ENCODE peak calls at places on chromosomes 16 and 17, in six cellular contexts. C, B, K, N, F and G are unnamed samples. For H3K4me1, the result is how much of the 10 kb centered on the place peaks cover.

GRCh38 chr17:82458130-82458884 is at the start of gene NARF:
- DNase-seq in C (peak), N (peak), B (peak), K (peak), F (peak), G (peak)

GRCh38 chr16:87435399-87436224 is 43.5 kb downstream of the MAP1LC3B start:
- DNase-seq in K (no peak), N (no peak), F (no peak), B (peak), C (no peak), G (no peak)

GRCh38 chr17:36938566-36939058 is 1.3 kb downstream of the LHX1 start:
- DNase-seq in N (no peak), F (no peak), B (no peak), C (no peak), K (no peak), G (no peak)

GRCh38 chr16:56303066-56303705 is 111.9 kb downstream of the GNAO1 start:
- DNase-seq in K (no peak), F (no peak), B (no peak), C (no peak), N (no peak), G (no peak)

GRCh38 chr16:3538222-3538621 is 37.4 kb downstream of the CLUAP1 start:
- DNase-seq in K (no peak), C (no peak), F (no peak), B (no peak), N (no peak), G (no peak)

GRCh38 chr16:17392857-17393421 is 77.8 kb downstream of the XYLT1 start:
- DNase-seq in B (no peak), C (no peak), F (no peak), K (no peak), N (no peak), G (no peak)

GRCh38 chr17:79034931-79035485 is 11.0 kb downstream of the C1QTNF1 start:
- DNase-seq in F (peak), C (no peak), B (peak), K (no peak), N (no peak), G (no peak)

GRCh38 chr16:16151315-16151714 is 72.0 kb downstream of the ABCC6 start:
- DNase-seq in K (no peak), F (no peak), C (no peak), B (no peak), N (no peak), G (no peak)

GRCh38 chr17:63837962-63838585 is 4.4 kb downstream of the SMARCD2 start:
- DNase-seq in K (no peak), F (no peak), C (no peak), N (no peak), B (peak), G (no peak)

GRCh38 chr17:63838586-63839184 is 3.8 kb downstream of the SMARCD2 start:
- DNase-seq in K (peak), N (peak), F (peak), C (peak), B (peak), G (no peak)

GRCh38 chr17:63835167-63835720 is 7.2 kb downstream of the SMARCD2 start:
- DNase-seq in C (no peak), K (no peak), F (no peak), B (peak), N (no peak), G (no peak)

GRCh38 chr17:63836811-63837210 is 5.7 kb downstream of the SMARCD2 start:
- DNase-seq in C (no peak), N (no peak), K (no peak), F (no peak), B (peak), G (no peak)

DNA sequence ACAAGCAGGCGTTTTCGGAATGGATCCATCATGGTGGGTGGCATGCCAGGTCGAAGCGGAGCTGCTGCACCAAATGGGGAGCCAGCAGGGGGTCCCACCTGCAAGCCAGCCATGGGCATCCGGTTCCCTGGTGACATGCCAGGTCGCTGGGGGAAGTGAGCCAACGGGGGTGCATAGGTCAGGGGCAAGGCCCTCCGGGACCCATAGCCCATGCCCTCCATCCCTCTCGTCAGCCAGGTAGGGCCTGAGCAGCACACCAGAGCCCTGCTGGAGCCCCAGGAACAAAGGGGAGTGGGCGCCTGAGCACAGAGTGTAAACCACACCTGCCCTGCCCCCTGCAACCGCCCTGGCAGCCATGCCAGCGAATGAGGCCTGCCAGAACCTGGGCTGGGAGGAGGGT is 5.0 kb downstream of the SMARCD2 start:
- DNase-seq in K (no peak), N (no peak), B (peak), C (no peak), F (no peak), G (no peak)
- H3K4me1 ChIP-seq in K (under half), N (under half), B (under half), C (under half), F (under half), G (half or more)

GRCh38 chr16:29815032-29815721 is 775 bp upstream of the PAGR1 start:
- DNase-seq in B (no peak), F (peak), N (peak), C (no peak), K (peak), G (no peak)

GRCh38 chr16:29814592-29814991 is 1.4 kb upstream of the PAGR1 start:
- DNase-seq in C (no peak), F (no peak), B (no peak), K (no peak), N (no peak), G (no peak)

GRCh38 chr16:29815793-29816693 is at the start of gene PAGR1:
- DNase-seq in N (peak), B (peak), K (peak), F (peak), C (peak), G (peak)

GRCh38 chr16:29818082-29818481 is 2.1 kb downstream of the PAGR1 start:
- DNase-seq in K (no peak), F (no peak), C (no peak), N (no peak), B (no peak), G (no peak)

DNA sequence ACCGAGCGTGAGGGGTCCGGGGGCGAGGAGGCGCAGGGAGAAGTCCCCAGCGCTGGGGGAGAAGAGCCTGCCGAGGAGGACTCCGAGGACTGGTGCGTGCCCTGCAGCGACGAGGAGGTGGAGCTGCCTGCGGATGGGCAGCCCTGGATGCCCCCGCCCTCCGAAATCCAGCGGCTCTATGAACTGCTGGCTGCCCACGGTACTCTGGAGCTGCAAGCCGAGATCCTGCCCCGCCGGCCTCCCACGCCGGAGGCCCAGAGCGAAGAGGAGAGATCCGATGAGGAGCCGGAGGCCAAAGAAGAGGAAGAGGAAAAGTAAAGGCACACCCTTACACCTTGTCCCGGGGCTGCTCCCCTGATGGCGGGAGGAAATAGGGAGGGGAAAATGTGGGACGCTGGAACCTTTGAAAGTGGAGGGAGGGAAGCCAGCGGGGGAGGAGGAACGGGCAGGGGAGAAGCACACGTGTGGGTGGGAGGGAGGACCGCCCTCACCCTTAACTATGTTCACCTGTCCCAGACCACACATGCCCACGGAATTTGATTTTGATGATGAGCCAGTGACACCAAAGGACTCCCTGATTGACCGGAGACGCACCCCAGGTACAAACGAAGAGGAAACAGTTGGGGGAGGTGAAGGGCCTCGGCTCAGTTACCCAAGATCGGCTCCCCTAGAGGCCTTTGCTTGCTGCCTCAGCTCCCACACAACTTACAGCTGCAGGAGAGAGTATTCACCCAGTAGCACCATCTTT is 916 bp downstream of the PAGR1 start:
- DNase-seq in F (peak), B (peak), C (peak), K (peak), N (peak), G (peak)
- H3K4me1 ChIP-seq in F (under half), B (under half), C (under half), K (half or more), N (under half), G (half or more)

GRCh38 chr17:76139261-76139752 is 1.7 kb downstream of the FOXJ1 start:
- DNase-seq in F (no peak), N (no peak), B (peak), K (no peak), C (no peak), G (no peak)
- H3K4me1 ChIP-seq in F (under half), N (under half), B (under half), K (under half), C (under half), G (half or more)

GRCh38 chr16:2156849-2157224 is 1.3 kb downstream of the TRAF7 start:
- DNase-seq in C (no peak), N (no peak), B (no peak), K (no peak), F (no peak), G (no peak)

GRCh38 chr16:2159052-2159838 is 3.7 kb downstream of the TRAF7 start:
- DNase-seq in B (peak), N (no peak), C (peak), F (no peak), K (peak), G (no peak)

GRCh38 chr16:2156025-2156848 is 655 bp downstream of the TRAF7 start:
- DNase-seq in N (no peak), K (no peak), F (no peak), B (peak), C (no peak), G (no peak)

GRCh38 chr16:2158262-2158638 is 2.7 kb downstream of the TRAF7 start:
- DNase-seq in F (no peak), K (no peak), N (peak), B (no peak), C (no peak), G (no peak)

DNA sequence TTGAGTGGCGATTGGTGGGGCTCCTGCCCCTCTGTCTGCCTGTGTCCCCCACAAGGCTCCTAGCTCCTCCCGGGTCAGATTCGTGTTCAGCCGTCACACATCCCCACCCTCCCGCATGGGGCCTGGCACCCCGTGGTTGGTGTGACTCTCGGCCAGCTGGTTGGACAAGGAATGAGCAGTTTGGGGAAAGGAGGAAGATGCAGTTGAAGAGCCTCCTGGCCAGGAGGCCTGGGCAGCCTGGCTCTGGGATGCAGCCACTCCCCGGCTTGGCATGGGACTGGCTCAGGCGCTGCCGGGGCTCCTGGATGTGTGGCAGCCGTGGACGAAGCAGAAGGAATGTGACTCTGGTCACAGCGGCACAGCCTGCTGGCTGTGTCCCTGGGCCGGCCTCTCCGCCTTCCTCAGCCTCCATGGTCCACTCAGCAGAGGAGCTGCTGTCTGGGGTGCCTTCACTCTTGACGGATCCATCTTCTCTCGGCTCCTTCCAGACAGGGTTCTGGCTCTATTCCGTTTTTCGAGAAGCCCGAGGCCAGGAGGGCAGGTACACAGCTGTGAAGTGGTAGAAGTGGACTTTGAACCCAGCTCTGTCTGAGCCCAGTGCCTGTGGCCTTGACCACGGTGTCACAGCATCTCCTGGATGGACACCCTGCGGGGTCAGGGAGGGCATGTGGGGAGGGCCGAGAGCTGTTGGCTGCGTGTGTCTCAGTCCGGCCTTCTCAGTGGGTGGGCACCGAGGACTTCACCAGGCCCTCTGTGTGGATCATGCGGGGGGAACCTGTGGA is 2.1 kb downstream of the TRAF7 start:
- DNase-seq in K (no peak), C (no peak), F (no peak), N (peak), B (no peak), G (no peak)
- H3K4me1 ChIP-seq in K (half or more), C (under half), F (half or more), N (under half), B (under half), G (under half)

GRCh38 chr16:50274771-50275415 is 8.5 kb downstream of the ADCY7 start:
- DNase-seq in B (peak), N (no peak), C (no peak), K (no peak), F (peak), G (no peak)
- H3K4me1 ChIP-seq in B (under half), N (under half), C (under half), K (under half), F (under half), G (half or more)

GRCh38 chr17:75488693-75489510 is 26.4 kb downstream of the CASKIN2 start:
- DNase-seq in N (no peak), C (no peak), F (no peak), K (no peak), B (no peak), G (no peak)

GRCh38 chr17:75487351-75488070 is 27.8 kb downstream of the CASKIN2 start:
- DNase-seq in K (peak), F (peak), B (no peak), C (peak), N (no peak), G (peak)

GRCh38 chr17:75485688-75486087 is 29.3 kb downstream of the TMEM94 start:
- DNase-seq in C (peak), K (no peak), F (peak), B (no peak), N (no peak), G (no peak)

GRCh38 chr17:75486951-75487350 is 28.4 kb downstream of the CASKIN2 start:
- DNase-seq in C (no peak), K (no peak), B (no peak), F (no peak), N (no peak), G (no peak)

GRCh38 chr17:75486151-75486550 is 29.2 kb downstream of the CASKIN2 start:
- DNase-seq in F (no peak), K (no peak), C (peak), N (no peak), B (no peak), G (no peak)
- H3K4me1 ChIP-seq in F (under half), K (under half), C (under half), N (under half), B (under half), G (under half)

DNA sequence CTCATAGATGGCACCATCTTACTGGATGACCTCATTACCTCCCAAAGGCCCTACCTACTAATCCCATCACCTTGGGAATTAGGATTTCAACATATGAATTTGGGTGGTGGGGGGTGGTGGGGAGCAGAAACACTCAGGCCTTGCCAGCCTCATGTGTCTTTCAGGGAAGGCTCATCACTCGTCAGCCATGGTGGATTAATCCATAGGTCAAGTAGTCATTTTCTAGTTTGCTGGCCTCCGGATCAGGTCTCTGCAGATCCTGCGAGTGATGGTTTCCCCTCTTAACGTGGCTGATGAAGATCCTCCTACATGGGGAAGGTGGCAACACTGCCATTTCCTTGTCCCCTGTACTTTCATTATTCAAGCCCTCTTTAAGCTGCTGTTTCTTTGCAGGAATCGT is 101.1 kb downstream of the CLEC16A start:
- DNase-seq in B (no peak), N (no peak), F (no peak), C (no peak), K (no peak), G (no peak)
- H3K4me1 ChIP-seq in B (under half), N (under half), F (under half), C (under half), K (under half), G (under half)

GRCh38 chr17:40912506-40913220 is 24.8 kb downstream of the KRT23 start:
- DNase-seq in K (no peak), F (no peak), N (no peak), B (no peak), C (no peak), G (no peak)

GRCh38 chr17:40915199-40915661 is 22.2 kb downstream of the KRT23 start:
- DNase-seq in N (no peak), F (no peak), B (no peak), C (no peak), K (no peak), G (no peak)

GRCh38 chr17:40915721-40916256 is 21.7 kb downstream of the KRT23 start:
- DNase-seq in C (no peak), F (no peak), N (no peak), K (no peak), B (no peak), G (no peak)

GRCh38 chr17:40916366-40916765 is 21.1 kb downstream of the KRT23 start:
- DNase-seq in B (no peak), F (no peak), K (no peak), N (no peak), C (no peak), G (no peak)

GRCh38 chr17:40914456-40914855 is 23.0 kb downstream of the KRT23 start:
- DNase-seq in K (no peak), N (no peak), F (no peak), C (no peak), B (no peak), G (no peak)
- H3K4me1 ChIP-seq in K (under half), N (under half), F (under half), C (under half), B (under half), G (under half)

GRCh38 chr16:29688172-29688571 is 9.2 kb downstream of the QPRT start:
- DNase-seq in B (no peak), F (no peak), K (no peak), N (no peak), C (no peak), G (no peak)
- H3K4me1 ChIP-seq in B (under half), F (under half), K (under half), N (under half), C (under half), G (under half)

GRCh38 chr16:11131706-11132105 is 124.3 kb downstream of the SOCS1 start:
- DNase-seq in C (peak), B (no peak), F (no peak), K (no peak), N (no peak), G (no peak)

GRCh38 chr16:11127610-11128195 is 128.3 kb downstream of the SOCS1 start:
- DNase-seq in C (no peak), K (no peak), B (no peak), N (no peak), F (no peak), G (no peak)

GRCh38 chr16:11128211-11129123 is 127.5 kb downstream of the SOCS1 start:
- DNase-seq in F (no peak), B (no peak), K (peak), C (peak), N (no peak), G (peak)

GRCh38 chr16:11130978-11131665 is 124.9 kb downstream of the SOCS1 start:
- DNase-seq in K (no peak), N (no peak), B (no peak), F (no peak), C (no peak), G (no peak)

GRCh38 chr16:11129378-11129781 is 126.6 kb downstream of the SOCS1 start:
- DNase-seq in C (no peak), N (no peak), F (no peak), B (no peak), K (no peak), G (no peak)
- H3K4me1 ChIP-seq in C (under half), N (under half), F (under half), B (under half), K (under half), G (under half)